ENCODE peak calls at places on chromosomes 4 and X, in four cellular contexts. One of them, this sample, is unnamed.

GRCh38 chrX:100995469-100995868 is 26.0 kb downstream of the ARL13A start:
- DNase-seq in GM12878: no peak
- DNase-seq in H1: no peak
- DNase-seq in HepG2: peak
- DNase-seq in this sample: no peak

GRCh38 chr4:57462843-57463242 is 352.7 kb upstream of the IGFBP7 start:
- DNase-seq in HepG2: no peak
- DNase-seq in GM12878: no peak
- DNase-seq in H1: no peak
- DNase-seq in this sample: no peak

GRCh38 chrX:103823591-103823990 is 8.5 kb downstream of the RAB9B start:
- DNase-seq in GM12878: no peak
- DNase-seq in H1: no peak
- DNase-seq in HepG2: no peak
- DNase-seq in this sample: no peak

GRCh38 chrX:40010550-40011364 is 87.0 kb downstream of the BCOR start:
- DNase-seq in H1: peak
- DNase-seq in GM12878: no peak
- DNase-seq in HepG2: peak
- DNase-seq in this sample: no peak

GRCh38 chrX:110691446-110691845 is 104.2 kb downstream of the CHRDL1 start:
- DNase-seq in HepG2: no peak
- DNase-seq in GM12878: no peak
- DNase-seq in H1: no peak
- DNase-seq in this sample: no peak

GRCh38 chr4:35541146-35541887 is 703.0 kb downstream of the ARAP2 start:
- DNase-seq in H1: no peak
- DNase-seq in HepG2: no peak
- DNase-seq in GM12878: no peak
- DNase-seq in this sample: no peak

GRCh38 chrX:15854080-15854655 is 445 bp downstream of the AP1S2 start:
- DNase-seq in H1: peak
- DNase-seq in HepG2: peak
- DNase-seq in GM12878: no peak
- DNase-seq in this sample: peak

GRCh38 chr4:147477439-147477838 is 3.5 kb upstream of the EDNRA start:
- DNase-seq in H1: no peak
- DNase-seq in GM12878: no peak
- DNase-seq in HepG2: no peak
- DNase-seq in this sample: no peak

GRCh38 chr4:170243662-170244288 is 154.0 kb upstream of the AADAT start:
- DNase-seq in GM12878: no peak
- DNase-seq in HepG2: no peak
- DNase-seq in H1: no peak
- DNase-seq in this sample: no peak

GRCh38 chr4:57023104-57023503 is 44.4 kb downstream of the POLR2B start:
- DNase-seq in H1: no peak
- DNase-seq in GM12878: no peak
- DNase-seq in HepG2: no peak
- DNase-seq in this sample: no peak

GRCh38 chrX:128294198-128294597 is 242.0 kb upstream of the ACTRT1 start:
- DNase-seq in H1: no peak
- DNase-seq in GM12878: no peak
- DNase-seq in HepG2: no peak
- DNase-seq in this sample: no peak

GRCh38 chr4:148998719-148999118 is 556.5 kb upstream of the NR3C2 start:
- DNase-seq in H1: peak
- DNase-seq in HepG2: peak
- DNase-seq in GM12878: no peak
- DNase-seq in this sample: no peak

GRCh38 chr4:36638273-36638811 is 356.9 kb downstream of the DTHD1 start:
- DNase-seq in HepG2: no peak
- DNase-seq in GM12878: no peak
- DNase-seq in H1: no peak
- DNase-seq in this sample: no peak

GRCh38 chr4:2598661-2599654 is 62.5 kb downstream of the FAM193A start:
- DNase-seq in HepG2: no peak
- DNase-seq in GM12878: peak
- DNase-seq in H1: no peak
- DNase-seq in this sample: no peak

GRCh38 chr4:113146876-113147358 is 97.5 kb downstream of the ANK2 start:
- DNase-seq in H1: no peak
- DNase-seq in GM12878: peak
- DNase-seq in HepG2: peak
- DNase-seq in this sample: no peak

GRCh38 chrX:100969408-100969807 is at the start of gene ARL13A:
- DNase-seq in HepG2: no peak
- DNase-seq in H1: no peak
- DNase-seq in GM12878: no peak
- DNase-seq in this sample: no peak

GRCh38 chr4:101140228-101140627 is 207.1 kb downstream of the PPP3CA start:
- DNase-seq in H1: no peak
- DNase-seq in GM12878: no peak
- DNase-seq in HepG2: no peak
- DNase-seq in this sample: no peak

GRCh38 chr4:80226091-80226490 is 28.8 kb downstream of the PRDM8 start:
- DNase-seq in GM12878: no peak
- DNase-seq in H1: no peak
- DNase-seq in HepG2: no peak
- DNase-seq in this sample: no peak

GRCh38 chr4:145047151-145047550 is 50.8 kb downstream of the ANAPC10 start:
- DNase-seq in HepG2: no peak
- DNase-seq in H1: no peak
- DNase-seq in GM12878: peak
- DNase-seq in this sample: no peak

GRCh38 chrX:79325263-79325958 is 41.7 kb downstream of the ITM2A start:
- DNase-seq in H1: no peak
- DNase-seq in HepG2: no peak
- DNase-seq in GM12878: no peak
- DNase-seq in this sample: peak

GRCh38 chr4:48949518-48950207 is 36.4 kb upstream of the CWH43 start:
- DNase-seq in H1: no peak
- DNase-seq in GM12878: no peak
- DNase-seq in HepG2: no peak
- DNase-seq in this sample: no peak

GRCh38 chr4:59664771-59665170 is 1535.4 kb upstream of the ADGRL3 start:
- DNase-seq in H1: no peak
- DNase-seq in GM12878: no peak
- DNase-seq in HepG2: no peak
- DNase-seq in this sample: no peak

GRCh38 chr4:37924946-37925345 is 34.1 kb downstream of the TBC1D1 start:
- DNase-seq in GM12878: no peak
- DNase-seq in H1: no peak
- DNase-seq in HepG2: no peak
- DNase-seq in this sample: no peak

GRCh38 chrX:149513713-149514427 is 8.8 kb upstream of the IDS start:
- DNase-seq in H1: no peak
- DNase-seq in GM12878: no peak
- DNase-seq in HepG2: no peak
- DNase-seq in this sample: no peak

GRCh38 chr4:143411527-143412480 is 75.1 kb downstream of the GAB1 start:
- DNase-seq in H1: no peak
- DNase-seq in GM12878: no peak
- DNase-seq in HepG2: no peak
- DNase-seq in this sample: no peak

GRCh38 chr4:177554966-177555574 is 112.8 kb upstream of the AGA start:
- DNase-seq in H1: peak
- DNase-seq in HepG2: no peak
- DNase-seq in GM12878: no peak
- DNase-seq in this sample: no peak

GRCh38 chr4:144591401-144591800 is 54.6 kb upstream of the HHIP start:
- DNase-seq in H1: no peak
- DNase-seq in HepG2: no peak
- DNase-seq in GM12878: no peak
- DNase-seq in this sample: no peak

GRCh38 chr4:38605794-38606586 is 58.0 kb upstream of the KLF3 start:
- DNase-seq in GM12878: no peak
- DNase-seq in H1: peak
- DNase-seq in HepG2: peak
- DNase-seq in this sample: peak

GRCh38 chrX:11351375-11352295 is 58.4 kb downstream of the AMELX start:
- DNase-seq in GM12878: no peak
- DNase-seq in HepG2: no peak
- DNase-seq in H1: no peak
- DNase-seq in this sample: no peak
- TF ChIP-seq SUZ12 in GM12878: no peak
- TF ChIP-seq SUZ12 in HepG2: no peak
- TF ChIP-seq SUZ12 in H1: no peak
- TF ChIP-seq SUZ12 in this sample: no peak

GRCh38 chr4:1041936-1042330 is 30.5 kb downstream of the FGFRL1 start:
- DNase-seq in H1: no peak
- DNase-seq in GM12878: no peak
- DNase-seq in HepG2: no peak
- DNase-seq in this sample: no peak
- H3K4me3 ChIP-seq in H1: no peak
- H3K4me3 ChIP-seq in GM12878: no peak
- H3K4me3 ChIP-seq in HepG2: no peak
- H3K4me3 ChIP-seq in this sample: no peak

DNA sequence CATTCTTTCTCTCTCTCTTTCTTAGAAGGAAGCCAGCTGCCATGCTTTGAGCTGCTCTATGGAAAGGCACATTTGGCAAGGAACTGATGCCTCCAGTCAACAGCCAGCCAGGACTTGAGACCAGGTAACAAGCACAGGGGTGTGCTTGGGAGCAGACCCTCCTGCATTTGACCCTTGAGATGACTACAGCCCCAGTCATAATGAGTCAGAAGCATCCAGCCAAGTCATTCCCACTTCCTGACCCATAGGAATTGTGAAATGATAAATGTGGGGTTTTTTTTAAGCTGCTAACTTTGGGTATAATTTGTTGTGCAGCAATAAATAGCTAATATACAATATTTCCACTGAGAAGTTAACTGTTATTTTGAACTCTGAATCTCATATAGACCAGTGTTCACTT is 446.9 kb downstream of the GRXCR1 start:
- DNase-seq in HepG2: no peak
- DNase-seq in H1: no peak
- DNase-seq in GM12878: no peak
- DNase-seq in this sample: no peak
- TF ChIP-seq YY1 in HepG2: no peak
- TF ChIP-seq YY1 in H1: no peak
- TF ChIP-seq YY1 in GM12878: no peak
- TF ChIP-seq YY1 in this sample: no peak

DNA sequence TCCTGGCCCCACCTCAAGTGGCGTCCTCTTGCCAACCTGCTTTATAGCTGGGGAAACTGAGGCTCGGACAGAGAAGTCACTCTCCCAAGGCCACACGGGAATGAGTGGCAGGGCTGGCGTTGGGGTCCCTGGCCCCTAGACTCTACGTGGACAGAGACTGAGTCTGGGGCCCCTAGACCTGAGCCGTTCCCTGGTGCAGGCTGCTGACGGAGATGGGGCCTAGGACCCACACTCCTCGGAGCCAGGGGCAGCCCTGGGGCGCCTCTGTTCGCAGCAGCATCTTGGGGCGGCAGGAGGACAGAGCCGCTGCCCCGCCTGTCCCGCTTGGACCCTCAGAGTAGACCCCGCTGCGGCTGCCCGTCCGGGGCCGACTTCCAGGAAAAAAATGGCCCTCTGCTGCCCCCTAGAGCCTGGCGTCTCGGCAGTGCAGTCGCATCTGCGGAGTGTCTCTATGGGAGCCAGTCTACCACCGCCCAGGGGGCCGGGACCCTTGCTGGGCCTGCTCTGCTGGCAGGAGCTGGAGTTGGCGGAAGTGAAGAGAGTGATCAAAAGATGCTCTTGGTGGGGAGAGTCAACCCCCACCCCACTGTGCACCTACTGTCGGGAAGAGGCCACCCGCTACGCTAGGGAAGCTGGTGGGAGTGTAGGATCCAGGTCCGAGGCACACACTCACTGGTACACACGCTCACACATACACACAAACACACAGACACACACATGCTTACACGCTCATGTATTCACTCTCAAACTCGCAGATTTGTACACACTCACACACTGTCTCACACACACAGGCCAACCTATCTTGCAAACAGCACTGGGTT is 220.1 kb downstream of the AFAP1 start:
- DNase-seq in GM12878: no peak
- DNase-seq in H1: peak
- DNase-seq in HepG2: peak
- DNase-seq in this sample: peak
- TF ChIP-seq SUZ12 in GM12878: no peak
- TF ChIP-seq SUZ12 in H1: no peak
- TF ChIP-seq SUZ12 in HepG2: no peak
- TF ChIP-seq SUZ12 in this sample: no peak

DNA sequence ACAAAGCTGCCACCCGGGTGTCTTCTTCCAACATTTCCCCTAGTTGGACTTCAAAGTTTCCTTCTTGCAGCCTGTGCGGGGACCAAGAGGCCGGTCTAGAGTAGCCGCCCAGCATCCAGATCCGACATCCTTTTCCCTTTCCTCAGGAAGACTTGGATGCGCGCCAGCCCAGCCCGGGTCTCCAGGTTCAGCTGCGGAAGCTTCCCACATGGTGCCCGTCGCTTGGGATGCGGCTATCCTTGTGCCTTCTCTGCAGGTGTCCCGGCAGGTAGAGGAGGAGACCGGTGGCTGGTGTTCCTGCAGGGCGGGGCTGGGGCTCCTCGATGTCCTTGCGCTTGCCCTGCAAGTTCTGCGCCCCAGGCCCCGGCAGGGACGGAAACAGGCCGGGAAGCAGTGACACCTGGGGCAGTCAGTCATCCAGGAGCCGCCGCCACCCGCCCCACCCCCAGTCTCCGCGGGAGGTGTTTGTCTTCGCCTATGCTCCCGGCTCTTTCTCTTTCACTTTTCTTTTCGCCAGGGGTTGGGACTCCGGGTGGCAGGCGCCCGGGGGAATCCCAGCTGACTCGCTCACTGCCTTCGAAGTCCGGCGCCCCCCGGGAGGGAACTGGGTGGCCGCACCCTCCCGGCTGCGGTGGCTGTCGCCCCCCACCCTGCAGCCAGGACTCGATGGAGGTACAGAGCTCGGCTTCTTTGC is at the start of gene IL15:
- DNase-seq in H1: peak
- DNase-seq in GM12878: no peak
- DNase-seq in HepG2: peak
- DNase-seq in this sample: no peak
- H3K4me3 ChIP-seq in H1: peak
- H3K4me3 ChIP-seq in GM12878: peak
- H3K4me3 ChIP-seq in HepG2: peak
- H3K4me3 ChIP-seq in this sample: peak

DNA sequence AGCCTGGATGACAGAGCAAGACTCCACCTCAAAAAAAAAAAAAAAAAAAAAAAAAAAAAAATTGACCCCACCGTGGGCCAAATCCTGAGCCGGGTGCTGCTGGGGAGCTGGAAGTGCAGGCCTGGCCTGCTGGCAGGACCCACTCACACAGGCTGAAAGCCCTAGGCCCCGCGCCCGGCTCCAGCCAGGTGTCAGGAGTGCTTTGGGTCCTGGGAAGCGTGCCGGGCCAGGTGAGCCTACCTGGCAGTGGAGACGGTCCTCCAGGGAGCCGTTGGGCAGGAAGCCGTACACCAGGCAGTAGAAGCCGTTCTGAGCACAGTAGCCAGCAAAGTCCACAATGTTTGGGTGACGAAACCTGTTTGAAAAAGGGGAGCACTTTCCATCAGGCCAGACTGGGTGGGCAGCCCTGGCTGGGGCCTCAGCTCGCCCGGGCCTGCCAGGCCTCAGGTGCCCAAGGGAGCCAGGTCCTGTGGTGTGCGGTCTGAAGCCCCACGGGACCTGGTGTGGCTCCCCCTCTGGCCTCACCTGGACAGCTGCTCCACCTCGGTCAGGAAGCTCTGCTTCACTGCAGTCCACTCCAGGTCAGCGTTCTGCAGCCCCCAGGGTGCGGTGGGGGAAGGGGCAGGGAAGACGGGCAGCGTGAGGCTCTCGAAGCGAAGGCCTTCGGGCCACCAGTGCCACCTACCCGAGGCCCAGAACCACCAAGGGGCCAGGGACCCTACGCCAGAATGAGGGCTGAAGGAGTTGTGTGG is 1.8 kb downstream of the IRAK1 start:
- DNase-seq in HepG2: no peak
- DNase-seq in H1: no peak
- DNase-seq in GM12878: no peak
- DNase-seq in this sample: no peak
- TF ChIP-seq YY1 in HepG2: no peak
- TF ChIP-seq YY1 in H1: no peak
- TF ChIP-seq YY1 in GM12878: no peak
- TF ChIP-seq YY1 in this sample: no peak